ENCODE peak calls at places on chromosomes 4 and X, in nine cellular contexts. O is GM12891; Z is astrocyte of the spinal cord; T is activated naive CD4-positive, alpha-beta T cell; Y is iris pigment epithelial cell; E is GOT3; W is nephron progenitor cell; B is right cardiac atrium; H is lower lobe of right lung. P is an unnamed sample.

GRCh38 chr4:143336828-143337599 is at the start of gene GAB1:
- DNase-seq in Z (peak), W (peak), Y (peak), T (no peak), H (peak), B (peak), O (peak), E (peak), P (peak)

GRCh38 chr4:152591361-152591760 is 55.5 kb upstream of the FBXW7 start:
- DNase-seq in H (peak), O (no peak), W (peak), E (no peak), Y (peak), Z (peak), T (peak), B (peak), P (peak)

GRCh38 chr4:4358093-4358840 is 28.6 kb upstream of the NSG1 start:
- DNase-seq in H (no peak), O (no peak), E (no peak), Y (no peak), Z (no peak), W (peak), B (no peak), T (no peak), P (peak)

GRCh38 chrX:72121381-72121780 is 10.3 kb downstream of the RTL5 start:
- DNase-seq in T (peak), W (no peak), B (peak), H (peak), O (no peak), Y (peak), E (no peak), Z (peak), P (peak)

GRCh38 chrX:73577368-73577767 is 14.4 kb downstream of the CHIC1 start:
- DNase-seq in W (peak), O (no peak), Y (peak), B (no peak), Z (peak), H (no peak), E (no peak), T (no peak), P (no peak)

GRCh38 chrX:21989415-21989814 is 42.7 kb upstream of the PHEX start:
- DNase-seq in H (no peak), O (no peak), Z (no peak), W (no peak), Y (no peak), T (no peak), B (no peak), E (no peak), P (no peak)

GRCh38 chr4:54232151-54232688 is 3.1 kb downstream of the PDGFRA start:
- DNase-seq in E (no peak), W (no peak), T (no peak), Z (peak), O (no peak), H (no peak), Y (peak), B (peak), P (no peak)

GRCh38 chr4:72326692-72327632 is 242.1 kb downstream of the ADAMTS3 start:
- DNase-seq in E (no peak), Y (peak), W (no peak), H (no peak), T (no peak), Z (peak), O (no peak), B (no peak), P (no peak)